ENCODE peak calls at places on chromosomes 1 and 21, in nine cellular contexts. U, W, Y, S, O, E, V, L and P are unnamed samples.

GRCh38 chr1:181423301-181423918 is 59.9 kb upstream of the CACNA1E start:
- DNase-seq in U (peak), W (peak), Y (peak), S (peak), O (peak), E (peak), V (peak), L (peak), P (peak)

GRCh38 chr1:28720376-28720775 is 16.4 kb upstream of the YTHDF2 start:
- DNase-seq in U (no peak), W (no peak), Y (no peak), S (no peak), O (no peak), E (no peak), V (no peak), L (no peak), P (no peak)

GRCh38 chr21:45405271-45405818 is 380 bp downstream of the COL18A1 start:
- DNase-seq in U (no peak), W (no peak), Y (peak), S (peak), O (peak), E (peak), V (peak), L (peak), P (no peak)

GRCh38 chr21:42560517-42561179 is 47.0 kb downstream of the SLC37A1 start:
- DNase-seq in U (no peak), W (no peak), Y (no peak), S (no peak), O (no peak), E (no peak), V (no peak), L (no peak), P (no peak)

GRCh38 chr1:97119260-97119659 is 397.7 kb downstream of the PTBP2 start:
- DNase-seq in U (no peak), W (no peak), Y (no peak), S (no peak), O (no peak), E (no peak), V (no peak), L (no peak), P (no peak)

GRCh38 chr21:33374874-33375644 is 28.2 kb upstream of the IFNGR2 start:
- DNase-seq in U (no peak), W (no peak), Y (no peak), S (no peak), O (no peak), E (no peak), V (no peak), L (no peak), P (no peak)

GRCh38 chr1:236066054-236066453 is 1.2 kb upstream of the NID1 start:
- DNase-seq in U (no peak), W (no peak), Y (no peak), S (no peak), O (no peak), E (no peak), V (no peak), L (peak), P (no peak)

GRCh38 chr1:227937531-227938145 is 10.1 kb downstream of the WNT9A start:
- DNase-seq in U (no peak), W (no peak), Y (no peak), S (no peak), O (no peak), E (no peak), V (no peak), L (no peak), P (no peak)

GRCh38 chr1:213075725-213076124 is 24.7 kb downstream of the RPS6KC1 start:
- DNase-seq in U (no peak), W (no peak), Y (no peak), S (no peak), O (no peak), E (no peak), V (no peak), L (no peak), P (no peak)

GRCh38 chr21:15224346-15225086 is 159.7 kb upstream of the NRIP1 start:
- DNase-seq in U (no peak), W (no peak), Y (peak), S (peak), O (no peak), E (no peak), V (peak), L (peak), P (no peak)

GRCh38 chr1:8371372-8371991 is 53.6 kb downstream of the SLC45A1 start:
- DNase-seq in U (no peak), W (no peak), Y (no peak), S (no peak), O (no peak), E (no peak), V (no peak), L (no peak), P (peak)